ENCODE peak calls at places on chromosomes 12 and 14, in six cellular contexts. One of them, this sample, is unnamed.

GRCh38 chr12:53725824-53726223 is 1.4 kb downstream of the CALCOCO1 start:
- DNase-seq in cardiac muscle cell: no peak
- DNase-seq in choroid plexus epithelial cell: no peak
- DNase-seq in non-pigmented ciliary epithelial cell: no peak
- DNase-seq in upper lobe of right lung: peak
- DNase-seq in iPS-NIHi11: no peak
- DNase-seq in this sample: no peak

GRCh38 chr14:21096889-21097615 is 1.4 kb downstream of the ZNF219 start:
- DNase-seq in cardiac muscle cell: no peak
- DNase-seq in choroid plexus epithelial cell: no peak
- DNase-seq in non-pigmented ciliary epithelial cell: no peak
- DNase-seq in upper lobe of right lung: no peak
- DNase-seq in iPS-NIHi11: no peak
- DNase-seq in this sample: no peak

GRCh38 chr12:113575386-113575785 is 103.7 kb upstream of the LHX5 start:
- DNase-seq in cardiac muscle cell: no peak
- DNase-seq in choroid plexus epithelial cell: no peak
- DNase-seq in non-pigmented ciliary epithelial cell: no peak
- DNase-seq in upper lobe of right lung: no peak
- DNase-seq in iPS-NIHi11: no peak
- DNase-seq in this sample: no peak

GRCh38 chr12:69435644-69436043 is 34.5 kb upstream of the FRS2 start:
- DNase-seq in cardiac muscle cell: no peak
- DNase-seq in choroid plexus epithelial cell: no peak
- DNase-seq in non-pigmented ciliary epithelial cell: no peak
- DNase-seq in upper lobe of right lung: no peak
- DNase-seq in iPS-NIHi11: no peak
- DNase-seq in this sample: no peak

GRCh38 chr14:100891051-100891450 is 12.5 kb downstream of the RTL1 start:
- DNase-seq in cardiac muscle cell: no peak
- DNase-seq in choroid plexus epithelial cell: no peak
- DNase-seq in non-pigmented ciliary epithelial cell: no peak
- DNase-seq in upper lobe of right lung: no peak
- DNase-seq in iPS-NIHi11: no peak
- DNase-seq in this sample: no peak

GRCh38 chr12:2267624-2268477 is 215.1 kb downstream of the CACNA1C start:
- DNase-seq in cardiac muscle cell: no peak
- DNase-seq in choroid plexus epithelial cell: no peak
- DNase-seq in non-pigmented ciliary epithelial cell: no peak
- DNase-seq in upper lobe of right lung: no peak
- DNase-seq in iPS-NIHi11: peak
- DNase-seq in this sample: no peak

GRCh38 chr14:103133213-103134140 is 10.2 kb downstream of the TNFAIP2 start:
- DNase-seq in cardiac muscle cell: no peak
- DNase-seq in choroid plexus epithelial cell: no peak
- DNase-seq in non-pigmented ciliary epithelial cell: no peak
- DNase-seq in upper lobe of right lung: no peak
- DNase-seq in iPS-NIHi11: no peak
- DNase-seq in this sample: no peak

GRCh38 chr14:52862652-52863338 is 71.4 kb upstream of the GNPNAT1 start:
- DNase-seq in cardiac muscle cell: no peak
- DNase-seq in choroid plexus epithelial cell: peak
- DNase-seq in non-pigmented ciliary epithelial cell: peak
- DNase-seq in upper lobe of right lung: no peak
- DNase-seq in iPS-NIHi11: no peak
- DNase-seq in this sample: no peak

GRCh38 chr14:65360144-65360784 is 52.3 kb upstream of the FUT8 start:
- DNase-seq in cardiac muscle cell: no peak
- DNase-seq in choroid plexus epithelial cell: peak
- DNase-seq in non-pigmented ciliary epithelial cell: no peak
- DNase-seq in upper lobe of right lung: no peak
- DNase-seq in iPS-NIHi11: no peak
- DNase-seq in this sample: no peak